ENCODE peak calls at places on chromosome 22, in nine cellular contexts. One of them, this sample, is unnamed.
A peak's percentile ranks its signal among the peaks of the same experiment; 100 is the strongest.

GRCh38 chr22:24601217-24602104 is 1.5 kb upstream of the GGT1 start:
- DNase-seq in omental fat pad: no peak
- DNase-seq in cardiac muscle cell: no peak
- DNase-seq in epithelial cell of proximal tubule: no peak
- DNase-seq in thyroid gland: peak; percentile 90
- DNase-seq in GM12865: peak; percentile 43
- DNase-seq in HFFc6: no peak
- DNase-seq in HCT116: no peak
- DNase-seq in BE2C: peak; percentile 66
- DNase-seq in this sample: peak; percentile 79

GRCh38 chr22:47213571-47214230 is 451.3 kb downstream of the TBC1D22A start:
- DNase-seq in omental fat pad: no peak
- DNase-seq in cardiac muscle cell: no peak
- DNase-seq in epithelial cell of proximal tubule: no peak
- DNase-seq in thyroid gland: peak; percentile 55
- DNase-seq in GM12865: peak; percentile 52
- DNase-seq in HFFc6: no peak
- DNase-seq in HCT116: peak; percentile 12
- DNase-seq in BE2C: peak; percentile 56
- DNase-seq in this sample: no peak

GRCh38 chr22:36344106-36344827 is 43.5 kb downstream of the MYH9 start:
- DNase-seq in omental fat pad: no peak
- DNase-seq in cardiac muscle cell: no peak
- DNase-seq in epithelial cell of proximal tubule: no peak
- DNase-seq in thyroid gland: no peak
- DNase-seq in GM12865: no peak
- DNase-seq in HFFc6: no peak
- DNase-seq in HCT116: no peak
- DNase-seq in BE2C: no peak
- DNase-seq in this sample: no peak

GRCh38 chr22:47175761-47176359 is 413.4 kb downstream of the TBC1D22A start:
- DNase-seq in omental fat pad: no peak
- DNase-seq in cardiac muscle cell: no peak
- DNase-seq in epithelial cell of proximal tubule: no peak
- DNase-seq in thyroid gland: no peak
- DNase-seq in GM12865: no peak
- DNase-seq in HFFc6: no peak
- DNase-seq in HCT116: no peak
- DNase-seq in BE2C: no peak
- DNase-seq in this sample: peak; percentile 38

GRCh38 chr22:27885977-27886842 is 32.8 kb downstream of the PITPNB start:
- DNase-seq in omental fat pad: no peak
- DNase-seq in cardiac muscle cell: peak; percentile 66
- DNase-seq in epithelial cell of proximal tubule: no peak
- DNase-seq in thyroid gland: peak; percentile 41
- DNase-seq in GM12865: peak; percentile 42
- DNase-seq in HFFc6: peak; percentile 77
- DNase-seq in HCT116: peak; percentile 8
- DNase-seq in BE2C: peak; percentile 52
- DNase-seq in this sample: no peak

GRCh38 chr22:49997221-49997599 is 15.4 kb downstream of the IL17REL start:
- DNase-seq in omental fat pad: peak; percentile 20
- DNase-seq in cardiac muscle cell: no peak
- DNase-seq in epithelial cell of proximal tubule: no peak
- DNase-seq in thyroid gland: no peak
- DNase-seq in GM12865: no peak
- DNase-seq in HFFc6: no peak
- DNase-seq in HCT116: no peak
- DNase-seq in BE2C: peak; percentile 7
- DNase-seq in this sample: no peak

GRCh38 chr22:45812910-45813309 is 141.3 kb downstream of the ATXN10 start:
- DNase-seq in omental fat pad: no peak
- DNase-seq in cardiac muscle cell: no peak
- DNase-seq in epithelial cell of proximal tubule: no peak
- DNase-seq in thyroid gland: no peak
- DNase-seq in GM12865: no peak
- DNase-seq in HFFc6: no peak
- DNase-seq in HCT116: no peak
- DNase-seq in BE2C: no peak
- DNase-seq in this sample: no peak

GRCh38 chr22:35457729-35458546 is 58.0 kb downstream of the MCM5 start:
- DNase-seq in omental fat pad: no peak
- DNase-seq in cardiac muscle cell: no peak
- DNase-seq in epithelial cell of proximal tubule: no peak
- DNase-seq in thyroid gland: no peak
- DNase-seq in GM12865: no peak
- DNase-seq in HFFc6: no peak
- DNase-seq in HCT116: no peak
- DNase-seq in BE2C: no peak
- DNase-seq in this sample: no peak

GRCh38 chr22:27489265-27489675 is 312.3 kb downstream of the MN1 start:
- DNase-seq in omental fat pad: no peak
- DNase-seq in cardiac muscle cell: no peak
- DNase-seq in epithelial cell of proximal tubule: no peak
- DNase-seq in thyroid gland: no peak
- DNase-seq in GM12865: no peak
- DNase-seq in HFFc6: peak; percentile 15
- DNase-seq in HCT116: no peak
- DNase-seq in BE2C: no peak
- DNase-seq in this sample: no peak

GRCh38 chr22:48820481-48821345 is 1007.0 kb downstream of the BRD1 start:
- DNase-seq in omental fat pad: no peak
- DNase-seq in cardiac muscle cell: no peak
- DNase-seq in epithelial cell of proximal tubule: no peak
- DNase-seq in thyroid gland: no peak
- DNase-seq in GM12865: no peak
- DNase-seq in HFFc6: no peak
- DNase-seq in HCT116: no peak
- DNase-seq in BE2C: no peak
- DNase-seq in this sample: peak; percentile 33

GRCh38 chr22:47421846-47422245 is 659.4 kb downstream of the TBC1D22A start:
- DNase-seq in omental fat pad: no peak
- DNase-seq in cardiac muscle cell: no peak
- DNase-seq in epithelial cell of proximal tubule: no peak
- DNase-seq in thyroid gland: no peak
- DNase-seq in GM12865: no peak
- DNase-seq in HFFc6: no peak
- DNase-seq in HCT116: no peak
- DNase-seq in BE2C: no peak
- DNase-seq in this sample: no peak

GRCh38 chr22:40042312-40042711 is 47.6 kb downstream of the FAM83F start:
- DNase-seq in omental fat pad: no peak
- DNase-seq in cardiac muscle cell: no peak
- DNase-seq in epithelial cell of proximal tubule: no peak
- DNase-seq in thyroid gland: no peak
- DNase-seq in GM12865: no peak
- DNase-seq in HFFc6: no peak
- DNase-seq in HCT116: no peak
- DNase-seq in BE2C: no peak
- DNase-seq in this sample: no peak

GRCh38 chr22:44947029-44947428 is 62.8 kb downstream of the PHF21B start:
- DNase-seq in omental fat pad: no peak
- DNase-seq in cardiac muscle cell: no peak
- DNase-seq in epithelial cell of proximal tubule: no peak
- DNase-seq in thyroid gland: no peak
- DNase-seq in GM12865: no peak
- DNase-seq in HFFc6: no peak
- DNase-seq in HCT116: no peak
- DNase-seq in BE2C: no peak
- DNase-seq in this sample: no peak

GRCh38 chr22:45159652-45160462 is 3.9 kb upstream of the NUP50 start:
- DNase-seq in omental fat pad: no peak
- DNase-seq in cardiac muscle cell: no peak
- DNase-seq in epithelial cell of proximal tubule: no peak
- DNase-seq in thyroid gland: no peak
- DNase-seq in GM12865: no peak
- DNase-seq in HFFc6: no peak
- DNase-seq in HCT116: no peak
- DNase-seq in BE2C: no peak
- DNase-seq in this sample: no peak

GRCh38 chr22:50271011-50271394 is 823 bp upstream of the MAPK11 start:
- DNase-seq in omental fat pad: no peak
- DNase-seq in cardiac muscle cell: no peak
- DNase-seq in epithelial cell of proximal tubule: no peak
- DNase-seq in thyroid gland: no peak
- DNase-seq in GM12865: no peak
- DNase-seq in HFFc6: no peak
- DNase-seq in HCT116: no peak
- DNase-seq in BE2C: no peak
- DNase-seq in this sample: no peak

GRCh38 chr22:19885841-19886592 is 31.3 kb upstream of the GNB1L start:
- DNase-seq in omental fat pad: no peak
- DNase-seq in cardiac muscle cell: no peak
- DNase-seq in epithelial cell of proximal tubule: no peak
- DNase-seq in thyroid gland: no peak
- DNase-seq in GM12865: no peak
- DNase-seq in HFFc6: no peak
- DNase-seq in HCT116: no peak
- DNase-seq in BE2C: peak; percentile 8
- DNase-seq in this sample: peak; percentile 45
- TF ChIP-seq CTCF in omental fat pad: no peak
- TF ChIP-seq CTCF in cardiac muscle cell: no peak
- TF ChIP-seq CTCF in epithelial cell of proximal tubule: no peak
- TF ChIP-seq CTCF in thyroid gland: no peak
- TF ChIP-seq CTCF in GM12865: no peak
- TF ChIP-seq CTCF in HFFc6: no peak
- TF ChIP-seq CTCF in HCT116: no peak
- TF ChIP-seq CTCF in BE2C: no peak
- TF ChIP-seq CTCF in this sample: no peak

DNA sequence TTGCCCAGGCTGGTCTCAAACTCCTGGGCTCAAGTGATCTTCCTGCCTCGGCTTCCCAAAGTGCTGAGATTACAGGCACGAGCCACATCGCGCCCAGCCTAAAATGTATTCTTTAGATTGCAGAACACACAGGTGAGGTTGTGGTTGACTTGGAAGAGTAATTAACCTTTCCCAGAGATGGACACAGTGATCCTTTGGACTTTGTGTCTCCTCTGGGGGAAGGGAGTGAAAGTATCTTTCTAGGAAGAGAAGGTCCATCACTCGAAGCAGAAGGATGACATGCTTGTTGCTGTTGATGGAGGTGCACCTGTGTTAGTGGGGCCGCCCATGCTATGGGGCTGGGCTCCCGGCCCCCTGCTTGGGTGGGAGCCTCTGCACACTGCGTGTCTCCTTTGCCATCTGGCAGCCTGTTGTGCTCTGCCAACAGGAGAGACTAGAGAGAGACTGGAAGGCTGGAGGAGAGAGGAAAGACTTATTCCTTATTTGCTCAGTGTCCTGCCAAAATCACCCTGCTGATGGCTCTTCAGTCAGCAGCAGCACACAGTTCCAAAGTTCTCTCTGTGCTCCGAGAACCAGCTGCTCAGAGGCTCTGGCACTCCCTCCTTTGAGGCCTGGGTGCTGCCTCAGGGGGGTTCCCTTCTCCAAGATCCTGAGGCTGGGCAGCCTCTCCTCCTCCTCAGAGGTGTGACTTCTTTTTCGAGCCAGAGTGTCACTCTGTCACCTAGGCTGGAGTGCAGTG is 33.1 kb upstream of the CYB5R3 start:
- DNase-seq in omental fat pad: no peak
- DNase-seq in cardiac muscle cell: no peak
- DNase-seq in epithelial cell of proximal tubule: no peak
- DNase-seq in thyroid gland: no peak
- DNase-seq in GM12865: no peak
- DNase-seq in HFFc6: no peak
- DNase-seq in HCT116: no peak
- DNase-seq in BE2C: no peak
- DNase-seq in this sample: no peak
- TF ChIP-seq CTCF in omental fat pad: no peak
- TF ChIP-seq CTCF in cardiac muscle cell: no peak
- TF ChIP-seq CTCF in epithelial cell of proximal tubule: no peak
- TF ChIP-seq CTCF in thyroid gland: no peak
- TF ChIP-seq CTCF in GM12865: no peak
- TF ChIP-seq CTCF in HFFc6: no peak
- TF ChIP-seq CTCF in HCT116: no peak
- TF ChIP-seq CTCF in BE2C: no peak
- TF ChIP-seq CTCF in this sample: no peak

GRCh38 chr22:22408731-22409696 is 99.5 kb downstream of the ZNF280B start:
- DNase-seq in omental fat pad: no peak
- DNase-seq in cardiac muscle cell: no peak
- DNase-seq in epithelial cell of proximal tubule: no peak
- DNase-seq in thyroid gland: peak; percentile 46
- DNase-seq in GM12865: peak; percentile 45
- DNase-seq in HFFc6: no peak
- DNase-seq in HCT116: peak; percentile 33
- DNase-seq in BE2C: peak; percentile 38
- DNase-seq in this sample: no peak
- TF ChIP-seq CTCF in omental fat pad: no peak
- TF ChIP-seq CTCF in cardiac muscle cell: peak; percentile 59
- TF ChIP-seq CTCF in epithelial cell of proximal tubule: peak; percentile 64
- TF ChIP-seq CTCF in thyroid gland: peak; percentile 6
- TF ChIP-seq CTCF in GM12865: peak; percentile 38
- TF ChIP-seq CTCF in HFFc6: peak; percentile 70
- TF ChIP-seq CTCF in HCT116: peak; percentile 77
- TF ChIP-seq CTCF in BE2C: peak; percentile 73
- TF ChIP-seq CTCF in this sample: peak; percentile 22

DNA sequence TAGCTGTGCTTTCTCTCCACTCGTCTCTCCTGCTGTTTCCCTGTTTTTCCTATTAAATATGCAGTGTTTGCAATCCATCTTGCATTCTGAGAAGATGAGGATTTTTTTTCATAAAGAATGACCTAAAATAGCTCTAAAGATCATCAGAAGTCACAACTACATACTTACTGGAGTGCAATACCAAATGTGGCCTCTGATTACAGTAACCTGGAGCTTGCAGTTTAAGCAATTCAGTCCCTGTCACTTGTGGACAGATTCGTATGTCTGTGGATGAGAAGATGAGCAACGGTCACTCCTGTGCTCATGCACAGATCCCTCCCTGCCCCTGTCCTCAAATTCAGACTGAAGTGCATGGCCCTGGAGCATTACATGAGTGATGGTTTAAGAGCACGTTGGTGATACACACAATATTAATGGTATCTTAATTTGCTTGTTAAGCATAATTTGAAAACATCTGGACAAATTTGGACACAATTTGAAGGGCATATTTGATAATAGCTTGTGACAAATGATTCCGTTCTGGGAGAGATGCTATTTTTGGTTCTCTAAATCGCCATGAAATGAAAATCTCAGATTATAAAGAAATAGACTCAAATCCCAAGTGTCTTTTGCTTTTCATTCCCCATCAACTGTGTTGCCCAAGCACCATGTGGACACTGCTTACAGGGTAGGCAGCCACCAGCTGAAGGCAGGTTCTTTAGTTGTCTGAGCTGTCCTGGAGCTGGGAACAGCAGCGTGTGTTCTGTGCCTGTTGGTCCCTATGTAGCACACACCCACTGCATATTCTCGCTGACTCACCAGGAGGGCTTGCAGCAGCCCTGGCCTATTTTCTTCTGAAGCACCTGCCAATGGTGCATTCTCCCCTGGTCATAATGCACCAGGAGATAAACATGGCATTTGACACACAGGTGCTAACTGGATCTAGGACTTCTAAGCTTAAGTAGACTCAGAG is 32.6 kb upstream of the PRAME start:
- DNase-seq in omental fat pad: no peak
- DNase-seq in cardiac muscle cell: no peak
- DNase-seq in epithelial cell of proximal tubule: no peak
- DNase-seq in thyroid gland: no peak
- DNase-seq in GM12865: no peak
- DNase-seq in HFFc6: no peak
- DNase-seq in HCT116: no peak
- DNase-seq in BE2C: no peak
- DNase-seq in this sample: no peak
- TF ChIP-seq CTCF in omental fat pad: no peak
- TF ChIP-seq CTCF in cardiac muscle cell: no peak
- TF ChIP-seq CTCF in epithelial cell of proximal tubule: peak; percentile 17
- TF ChIP-seq CTCF in thyroid gland: no peak
- TF ChIP-seq CTCF in GM12865: no peak
- TF ChIP-seq CTCF in HFFc6: peak; percentile 58
- TF ChIP-seq CTCF in HCT116: peak; percentile 21
- TF ChIP-seq CTCF in BE2C: no peak
- TF ChIP-seq CTCF in this sample: no peak